ENCODE peak calls at places on chromosome 1, in nine cellular contexts. U, K, D, F, M, Y, T, E and X are unnamed samples.

GRCh38 chr1:169161512-169162194 is 55.2 kb downstream of the ATP1B1 start:
- DNase-seq in U (no peak), K (peak; percentile 18), D (no peak), F (no peak), M (no peak), Y (no peak), T (no peak), E (no peak), X (no peak)

GRCh38 chr1:229643996-229644748 is 18.1 kb downstream of the URB2 start:
- DNase-seq in U (peak; percentile 53), K (no peak), D (no peak), F (no peak), M (no peak), Y (no peak), T (no peak), E (no peak), X (no peak)

GRCh38 chr1:109649380-109649987 is 6.4 kb upstream of the GSTM4 start:
- DNase-seq in U (peak; percentile 75), K (peak; percentile 46), D (no peak), F (no peak), M (no peak), Y (no peak), T (no peak), E (no peak), X (no peak)

GRCh38 chr1:64514197-64514765 is 44.4 kb downstream of the CACHD1 start:
- DNase-seq in U (peak; percentile 82), K (no peak), D (no peak), F (no peak), M (no peak), Y (peak; percentile 81), T (no peak), E (no peak), X (no peak)

GRCh38 chr1:155073377-155074272 is 5.0 kb upstream of the EFNA3 start:
- DNase-seq in U (no peak), K (no peak), D (no peak), F (no peak), M (no peak), Y (no peak), T (no peak), E (peak; percentile 34), X (no peak)

GRCh38 chr1:119870917-119871486 is 25.3 kb downstream of the ADAM30 start:
- DNase-seq in U (peak; percentile 77), K (peak; percentile 62), D (no peak), F (peak; percentile 90), M (peak; percentile 98), Y (peak; percentile 83), T (peak; percentile 89), E (peak; percentile 87), X (peak; percentile 28)

GRCh38 chr1:1550087-1550486 is 9.7 kb upstream of the TMEM240 start:
- DNase-seq in U (no peak), K (no peak), D (no peak), F (no peak), M (no peak), Y (no peak), T (no peak), E (no peak), X (no peak)

GRCh38 chr1:98797506-98797905 is 136.0 kb downstream of the SNX7 start:
- DNase-seq in U (no peak), K (no peak), D (no peak), F (no peak), M (no peak), Y (no peak), T (no peak), E (no peak), X (no peak)

GRCh38 chr1:26915204-26915842 is 1.5 kb upstream of the NR0B2 start:
- DNase-seq in U (no peak), K (no peak), D (no peak), F (no peak), M (no peak), Y (no peak), T (no peak), E (no peak), X (no peak)

GRCh38 chr1:201359031-201359872 is 18.2 kb downstream of the TNNT2 start:
- DNase-seq in U (no peak), K (no peak), D (no peak), F (no peak), M (no peak), Y (no peak), T (no peak), E (no peak), X (no peak)

GRCh38 chr1:17027403-17027802 is 15.7 kb upstream of the ATP13A2 start:
- DNase-seq in U (peak; percentile 91), K (no peak), D (peak; percentile 84), F (no peak), M (no peak), Y (no peak), T (no peak), E (no peak), X (no peak)

GRCh38 chr1:202439308-202439707 is 90.8 kb downstream of the PPP1R12B start:
- DNase-seq in U (no peak), K (no peak), D (no peak), F (no peak), M (no peak), Y (no peak), T (no peak), E (no peak), X (no peak)

GRCh38 chr1:12457771-12458170 is 160.2 kb downstream of the DHRS3 start:
- DNase-seq in U (peak; percentile 90), K (no peak), D (no peak), F (no peak), M (no peak), Y (no peak), T (no peak), E (no peak), X (no peak)

GRCh38 chr1:62131093-62131725 is 63.4 kb upstream of the L1TD1 start:
- DNase-seq in U (peak; percentile 70), K (peak; percentile 65), D (no peak), F (peak; percentile 25), M (peak; percentile 37), Y (peak; percentile 53), T (peak; percentile 76), E (no peak), X (peak; percentile 49)

GRCh38 chr1:161037661-161038522 is 872 bp downstream of the TSTD1 start:
- DNase-seq in U (no peak), K (no peak), D (no peak), F (no peak), M (no peak), Y (no peak), T (peak; percentile 32), E (no peak), X (no peak)

GRCh38 chr1:63794927-63795326 is 21.1 kb downstream of the ROR1 start:
- DNase-seq in U (peak; percentile 25), K (no peak), D (no peak), F (no peak), M (no peak), Y (peak; percentile 61), T (peak; percentile 70), E (peak; percentile 64), X (no peak)

GRCh38 chr1:110171134-110171733 is 20.9 kb downstream of the SLC6A17 start:
- DNase-seq in U (no peak), K (no peak), D (no peak), F (no peak), M (no peak), Y (no peak), T (no peak), E (no peak), X (peak; percentile 71)

DNA sequence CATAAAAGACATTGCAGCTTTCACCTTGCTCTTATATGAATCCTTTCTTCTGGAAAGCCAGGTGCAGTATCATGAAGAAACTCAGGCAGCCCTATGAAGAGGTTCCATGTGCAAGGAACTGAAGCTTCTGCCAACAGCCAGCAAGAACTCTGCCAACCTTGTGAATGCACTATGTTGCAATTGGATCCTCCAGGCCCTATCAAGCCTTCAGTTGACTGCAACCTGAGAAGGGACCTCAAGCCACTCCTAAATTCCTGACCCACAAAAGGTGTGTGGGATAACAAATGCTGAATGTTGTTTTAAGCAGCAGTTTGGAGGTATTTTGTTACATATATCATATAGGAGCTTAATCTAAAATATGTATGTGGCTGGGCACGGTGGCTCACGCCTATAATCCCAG is 84.0 kb downstream of the RERE start:
- DNase-seq in U (no peak), K (no peak), D (no peak), F (no peak), M (no peak), Y (no peak), T (no peak), E (no peak), X (no peak)
- TF ChIP-seq CTCF in U (no peak), K (no peak), D (no peak), F (no peak), M (no peak), Y (no peak), T (no peak), E (no peak), X (no peak)

DNA sequence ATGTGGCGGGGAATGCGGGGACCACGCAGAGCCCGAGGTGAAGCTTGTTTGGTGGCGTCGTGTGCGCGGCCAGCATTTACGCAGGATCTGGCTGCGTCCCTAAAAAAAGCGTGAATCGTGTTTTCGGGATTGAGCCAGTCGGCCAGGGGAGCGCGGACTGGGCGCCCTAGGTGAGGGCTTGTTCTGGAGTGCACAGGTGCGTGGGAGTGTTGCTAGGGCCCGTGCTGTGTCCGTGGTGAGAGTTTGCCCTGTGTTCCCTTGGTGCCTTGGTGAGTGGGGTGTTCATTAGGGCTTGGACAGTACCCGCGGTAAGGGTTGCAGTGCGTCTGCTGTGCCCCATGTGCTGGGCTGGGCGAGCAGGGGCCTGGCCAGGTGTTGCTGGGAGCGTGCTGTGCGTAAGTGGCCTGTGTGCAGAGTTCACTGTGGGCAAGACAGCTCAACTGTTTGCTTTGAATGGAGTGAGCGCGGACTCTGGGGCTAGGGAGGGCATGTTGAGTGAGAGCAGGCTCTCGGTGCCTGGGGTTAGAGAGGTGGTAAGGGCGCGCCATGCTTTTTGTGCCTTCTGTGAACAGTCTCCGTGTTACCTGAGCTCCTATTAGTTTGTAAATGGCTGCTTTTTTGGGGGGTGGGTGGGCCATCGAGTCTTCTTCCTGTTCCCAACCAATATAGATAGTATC is 740 bp downstream of the CD46 start:
- DNase-seq in U (peak; percentile 3), K (peak; percentile 33), D (no peak), F (peak; percentile 27), M (no peak), Y (no peak), T (no peak), E (peak; percentile 85), X (no peak)
- TF ChIP-seq CTCF in U (no peak), K (no peak), D (no peak), F (no peak), M (no peak), Y (no peak), T (no peak), E (no peak), X (no peak)

GRCh38 chr1:102181341-102181740 is 184.6 kb upstream of the OLFM3 start:
- DNase-seq in U (no peak), K (no peak), D (no peak), F (no peak), M (no peak), Y (no peak), T (no peak), E (no peak), X (no peak)
- TF ChIP-seq CTCF in U (no peak), K (no peak), D (no peak), F (no peak), M (no peak), Y (no peak), T (no peak), E (no peak), X (no peak)

GRCh38 chr1:226455843-226456242 is 48.0 kb upstream of the PARP1 start:
- DNase-seq in U (no peak), K (no peak), D (no peak), F (no peak), M (no peak), Y (no peak), T (no peak), E (no peak), X (no peak)

GRCh38 chr1:226452981-226453380 is 45.1 kb upstream of the PARP1 start:
- DNase-seq in U (no peak), K (no peak), D (no peak), F (no peak), M (no peak), Y (no peak), T (no peak), E (no peak), X (peak; percentile 44)

GRCh38 chr1:226457307-226457712 is 49.4 kb upstream of the PARP1 start:
- DNase-seq in U (no peak), K (peak; percentile 9), D (no peak), F (no peak), M (no peak), Y (peak; percentile 3), T (peak; percentile 82), E (no peak), X (no peak)
- TF ChIP-seq CTCF in U (no peak), K (no peak), D (no peak), F (peak; percentile 26), M (peak; percentile 24), Y (peak; percentile 35), T (peak; percentile 85), E (no peak), X (no peak)